ENCODE peak calls at places on chromosomes 13 and 19, in ten cellular contexts. N is cardiac fibroblast, W is left lung, Y is BJ, U is neural crest cell, I is brain microvascular endothelial cell, M is nephron progenitor cell, B is neural progenitor cell, O is fibroblast of lung, R is fibroblast of pulmonary artery. H is an unnamed sample.

GRCh38 chr13:78601886-78602560 is 1.3 kb downstream of the POU4F1 start:
- DNase-seq in U (no peak), O (no peak), W (peak), I (no peak), M (no peak), B (no peak), Y (no peak), N (no peak), R (no peak), H (no peak)

GRCh38 chr13:98599502-98600328 is 22.8 kb upstream of the STK24 start:
- DNase-seq in I (no peak), U (no peak), O (no peak), W (no peak), R (peak), N (no peak), B (peak), M (no peak), Y (no peak), H (no peak)

GRCh38 chr13:42377640-42378382 is 105.9 kb downstream of the AKAP11 start:
- DNase-seq in I (peak), W (no peak), Y (no peak), O (no peak), B (no peak), U (no peak), N (no peak), R (peak), M (no peak), H (no peak)

GRCh38 chr19:49932731-49933131 is 3.4 kb upstream of the NUP62 start:
- DNase-seq in O (no peak), Y (no peak), N (no peak), U (no peak), M (no peak), R (no peak), W (peak), B (no peak), I (no peak), H (no peak)

GRCh38 chr13:113540523-113540922 is 44.0 kb upstream of the TFDP1 start:
- DNase-seq in U (no peak), I (no peak), Y (no peak), R (no peak), W (peak), O (no peak), N (no peak), M (no peak), B (no peak), H (no peak)

GRCh38 chr13:67341406-67341805 is 111.3 kb upstream of the PCDH9 start:
- DNase-seq in W (no peak), B (no peak), I (peak), M (no peak), O (no peak), R (no peak), Y (no peak), N (peak), U (no peak), H (no peak)

GRCh38 chr13:113939905-113940339 is 34.0 kb downstream of the C13orf46 start:
- DNase-seq in I (no peak), M (no peak), O (no peak), Y (no peak), R (no peak), B (no peak), U (no peak), W (peak), N (no peak), H (no peak)

GRCh38 chr13:47632311-47632710 is 368.8 kb downstream of the SUCLA2 start:
- DNase-seq in O (no peak), M (no peak), W (peak), U (no peak), N (no peak), I (no peak), Y (no peak), B (peak), R (no peak), H (no peak)

GRCh38 chr13:33827152-33827551 is 9.2 kb downstream of the RFC3 start:
- DNase-seq in O (no peak), Y (no peak), B (no peak), M (no peak), U (no peak), I (no peak), W (no peak), R (no peak), N (no peak), H (no peak)

GRCh38 chr13:30832845-30833332 is 73.2 kb upstream of the MEDAG start:
- DNase-seq in N (peak), Y (no peak), W (peak), B (peak), I (peak), O (peak), R (peak), U (no peak), M (peak), H (peak)

GRCh38 chr19:4814625-4815425 is 16.7 kb downstream of the TICAM1 start:
- DNase-seq in O (peak), M (no peak), Y (no peak), U (no peak), R (peak), B (no peak), I (no peak), W (no peak), N (peak), H (no peak)

GRCh38 chr19:54188224-54188871 is 1.0 kb downstream of the MBOAT7 start:
- DNase-seq in W (peak), Y (no peak), B (peak), O (peak), R (peak), U (no peak), I (peak), N (peak), M (no peak), H (peak)

GRCh38 chr19:17869114-17869608 is 2.6 kb upstream of the SLC5A5 start:
- DNase-seq in M (no peak), Y (no peak), R (no peak), W (no peak), O (no peak), I (no peak), B (no peak), N (no peak), U (no peak), H (no peak)

GRCh38 chr19:9741476-9742171 is 26.9 kb downstream of the ZNF846 start:
- DNase-seq in R (no peak), M (no peak), N (peak), W (no peak), O (no peak), I (no peak), Y (no peak), U (no peak), B (no peak), H (no peak)

GRCh38 chr13:76684336-76684735 is 201.9 kb downstream of the KCTD12 start:
- DNase-seq in Y (no peak), U (no peak), O (no peak), R (no peak), I (no peak), N (no peak), M (no peak), W (no peak), B (no peak), H (no peak)

GRCh38 chr13:38372818-38373217 is 23.2 kb downstream of the UFM1 start:
- DNase-seq in R (no peak), I (no peak), B (no peak), M (no peak), N (no peak), W (peak), U (no peak), O (no peak), Y (no peak), H (no peak)

GRCh38 chr13:39970177-39970846 is 314.9 kb downstream of the COG6 start:
- DNase-seq in O (no peak), M (no peak), B (peak), Y (no peak), N (no peak), R (no peak), U (no peak), W (no peak), I (no peak), H (no peak)

GRCh38 chr19:7973883-7974282 is 30.4 kb upstream of the TIMM44 start:
- DNase-seq in O (no peak), I (no peak), Y (no peak), U (no peak), N (no peak), W (peak), M (no peak), R (no peak), B (no peak), H (no peak)

GRCh38 chr13:34257980-34258379 is 440.0 kb downstream of the RFC3 start:
- DNase-seq in U (no peak), Y (no peak), W (no peak), I (no peak), O (no peak), M (no peak), R (no peak), B (no peak), N (no peak), H (no peak)

GRCh38 chr13:60001892-60002291 is 161.8 kb downstream of the DIAPH3 start:
- DNase-seq in B (no peak), U (no peak), I (no peak), R (no peak), W (no peak), O (no peak), N (peak), Y (no peak), M (no peak), H (no peak)

GRCh38 chr13:93244141-93244917 is 17.7 kb downstream of the GPC6 start:
- DNase-seq in I (peak), N (peak), R (peak), M (peak), U (no peak), Y (no peak), B (peak), W (no peak), O (peak), H (no peak)

GRCh38 chr13:113835461-113836274 is 28.2 kb downstream of the GAS6 start:
- DNase-seq in N (peak), U (no peak), W (peak), I (no peak), B (no peak), R (peak), Y (peak), O (peak), M (peak), H (no peak)

GRCh38 chr13:52001120-52001731 is 10.0 kb downstream of the ATP7B start:
- DNase-seq in I (no peak), O (peak), Y (no peak), U (no peak), W (no peak), B (peak), M (no peak), R (peak), N (peak), H (no peak)

GRCh38 chr19:28296506-28296905 is 916.4 kb downstream of the UQCRFS1 start:
- DNase-seq in M (no peak), O (peak), I (no peak), U (no peak), B (no peak), Y (peak), R (peak), W (no peak), N (peak), H (no peak)

GRCh38 chr19:55355213-55355821 is 798 bp upstream of the COX6B2 start:
- DNase-seq in Y (no peak), I (no peak), R (no peak), W (no peak), N (no peak), B (peak), U (no peak), O (no peak), M (no peak), H (no peak)

GRCh38 chr13:93522486-93522885 is 295.9 kb downstream of the GPC6 start:
- DNase-seq in W (no peak), N (no peak), M (no peak), I (peak), R (peak), O (peak), U (no peak), Y (no peak), B (peak), H (no peak)

GRCh38 chr13:107867701-107868661 is 347.4 kb downstream of the LIG4 start:
- DNase-seq in W (peak), M (peak), U (peak), B (peak), O (peak), R (peak), N (peak), I (peak), Y (no peak), H (no peak)
- TF ChIP-seq CTCF in W (no peak), M (peak), U (peak), B (peak), O (peak), R (peak), N (peak), I (peak), Y (peak), H (no peak)

GRCh38 chr13:20353973-20354372 is 121.9 kb upstream of the GJB6 start:
- DNase-seq in U (no peak), I (no peak), R (peak), B (no peak), O (peak), N (peak), W (no peak), M (no peak), Y (no peak), H (no peak)
- TF ChIP-seq CTCF in U (peak), I (no peak), R (peak), B (peak), O (no peak), N (peak), W (no peak), M (no peak), Y (peak), H (peak)

GRCh38 chr13:35720290-35720689 is 243.8 kb upstream of the MAB21L1 start:
- DNase-seq in O (no peak), U (no peak), Y (no peak), W (no peak), M (no peak), R (no peak), I (no peak), B (no peak), N (no peak), H (no peak)

GRCh38 chr13:35720690-35721554 is 244.4 kb upstream of the MAB21L1 start:
- DNase-seq in N (peak), B (peak), I (peak), W (no peak), O (peak), M (peak), R (peak), U (peak), Y (no peak), H (no peak)

GRCh38 chr13:35716644-35717170 is 240.2 kb upstream of the MAB21L1 start:
- DNase-seq in B (no peak), R (no peak), U (no peak), I (no peak), W (peak), O (no peak), N (no peak), M (no peak), Y (no peak), H (no peak)

GRCh38 chr13:35716186-35716585 is 239.7 kb upstream of the MAB21L1 start:
- DNase-seq in I (no peak), Y (no peak), U (no peak), R (peak), B (no peak), W (no peak), N (peak), O (peak), M (no peak), H (no peak)

DNA sequence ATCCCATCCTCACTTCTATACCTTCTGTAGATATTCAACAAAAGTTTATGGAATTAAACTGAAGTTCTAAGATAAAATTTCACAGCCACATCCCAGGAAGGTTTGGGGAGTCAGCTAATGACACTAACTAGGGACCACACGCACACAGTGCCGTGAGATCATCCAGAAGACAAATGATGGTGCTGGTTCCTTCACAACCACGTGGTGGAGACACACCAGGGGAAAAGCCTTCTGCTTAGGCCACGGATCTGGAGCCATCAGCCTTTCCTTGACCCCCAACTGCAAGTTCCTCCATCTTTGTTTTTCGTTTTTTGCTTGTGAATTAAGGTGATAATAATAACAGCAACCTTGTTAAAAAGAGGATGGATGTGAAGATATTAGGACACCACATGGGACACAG is 241.6 kb upstream of the MAB21L1 start:
- DNase-seq in W (no peak), N (no peak), B (no peak), I (no peak), R (no peak), M (no peak), Y (no peak), U (no peak), O (no peak), H (no peak)
- TF ChIP-seq CTCF in W (no peak), N (no peak), B (no peak), I (no peak), R (no peak), M (no peak), Y (no peak), U (no peak), O (no peak), H (no peak)

GRCh38 chr19:41959056-41960053 is at the start of gene RABAC1:
- DNase-seq in I (peak), M (peak), U (peak), R (peak), B (peak), W (peak), N (peak), Y (peak), O (peak), H (peak)
- TF ChIP-seq CTCF in I (peak), M (no peak), U (peak), R (peak), B (peak), W (no peak), N (peak), Y (peak), O (peak), H (no peak)

GRCh38 chr19:34677386-34678084 is at the start of gene ZNF302:
- DNase-seq in U (peak), R (peak), N (peak), I (peak), B (peak), M (peak), W (peak), O (peak), Y (peak), H (peak)
- TF ChIP-seq CTCF in U (no peak), R (no peak), N (no peak), I (no peak), B (no peak), M (no peak), W (no peak), O (no peak), Y (no peak), H (peak)

GRCh38 chr19:47124937-47125668 is 5.5 kb upstream of the SAE1 start:
- DNase-seq in Y (no peak), M (no peak), W (no peak), O (peak), I (peak), R (peak), B (peak), N (peak), U (peak), H (no peak)
- TF ChIP-seq CTCF in Y (peak), M (peak), W (peak), O (peak), I (peak), R (peak), B (peak), N (peak), U (peak), H (peak)

DNA sequence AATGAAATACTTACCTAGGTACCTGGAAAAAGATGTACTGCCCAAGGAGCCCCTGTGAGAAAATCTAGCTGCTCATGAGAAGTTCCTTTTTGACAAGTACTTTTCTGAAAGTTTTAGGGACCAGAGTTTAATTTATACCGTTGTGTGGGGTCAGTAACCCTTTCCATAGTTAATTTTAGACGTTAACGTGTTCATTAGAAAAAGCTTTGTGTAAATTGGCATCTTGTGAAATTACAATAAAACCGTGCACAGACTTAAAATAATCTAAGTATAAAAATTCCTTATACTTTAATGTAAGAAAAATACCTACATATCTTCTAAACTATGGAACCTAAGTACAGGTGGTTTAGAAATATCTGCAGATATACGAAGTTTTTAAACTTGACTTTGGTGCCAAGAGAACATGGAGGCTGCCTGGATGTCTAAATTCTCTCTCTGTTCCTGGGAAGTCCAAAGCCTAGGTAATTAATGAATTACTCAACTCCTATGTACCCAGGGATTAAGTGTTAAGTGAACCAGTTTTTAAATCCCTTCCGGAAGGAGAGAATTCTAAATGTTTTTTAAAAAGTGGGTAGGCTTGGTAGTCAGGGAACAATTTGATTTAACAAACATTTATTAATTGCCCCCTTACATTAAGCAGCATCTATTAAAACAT is 50.2 kb upstream of the PDX1 start:
- DNase-seq in W (no peak), N (no peak), O (no peak), Y (no peak), R (no peak), M (no peak), I (no peak), B (no peak), U (no peak), H (no peak)
- TF ChIP-seq CTCF in W (peak), N (no peak), O (no peak), Y (no peak), R (no peak), M (no peak), I (no peak), B (peak), U (peak), H (peak)

H was measured in CD14-positive monocyte.